ENCODE peak calls at places on chromosomes 2 and 18, in five cellular contexts. I, T, O, R and F are unnamed samples.

GRCh38 chr2:68319397-68320117 is at the start of gene CNRIP1:
- DNase-seq in I (no peak), T (peak; percentile 27), O (peak; percentile 64), R (peak; percentile 49), F (peak; percentile 72)

GRCh38 chr2:134421556-134422328 is 167.9 kb downstream of the MGAT5 start:
- DNase-seq in I (no peak), T (no peak), O (no peak), R (no peak), F (no peak)

GRCh38 chr18:38369772-38370690 is 804.4 kb upstream of the CELF4 start:
- DNase-seq in I (no peak), T (no peak), O (no peak), R (no peak), F (no peak)

GRCh38 chr2:1081411-1082225 is 131.0 kb downstream of the SNTG2 start:
- DNase-seq in I (no peak), T (no peak), O (no peak), R (no peak), F (no peak)

GRCh38 chr2:25256486-25256875 is 85.2 kb downstream of the DNMT3A start:
- DNase-seq in I (no peak), T (peak; percentile 34), O (no peak), R (no peak), F (no peak)

GRCh38 chr2:164369416-164369815 is 251.9 kb downstream of the GRB14 start:
- DNase-seq in I (no peak), T (no peak), O (no peak), R (no peak), F (no peak)

GRCh38 chr2:10497797-10498251 is 49.7 kb upstream of the ODC1 start:
- DNase-seq in I (peak; percentile 49), T (peak; percentile 78), O (no peak), R (peak; percentile 85), F (peak; percentile 96)

GRCh38 chr2:219155054-219155644 is 5.5 kb downstream of the NHEJ1 start:
- DNase-seq in I (peak; percentile 78), T (peak; percentile 52), O (peak; percentile 24), R (peak; percentile 77), F (peak; percentile 84)

GRCh38 chr2:9998916-9999654 is 44.3 kb upstream of the KLF11 start:
- DNase-seq in I (no peak), T (no peak), O (no peak), R (no peak), F (no peak)

GRCh38 chr2:8440029-8440778 is 241.7 kb upstream of the ID2 start:
- DNase-seq in I (no peak), T (no peak), O (no peak), R (no peak), F (no peak)

DNA sequence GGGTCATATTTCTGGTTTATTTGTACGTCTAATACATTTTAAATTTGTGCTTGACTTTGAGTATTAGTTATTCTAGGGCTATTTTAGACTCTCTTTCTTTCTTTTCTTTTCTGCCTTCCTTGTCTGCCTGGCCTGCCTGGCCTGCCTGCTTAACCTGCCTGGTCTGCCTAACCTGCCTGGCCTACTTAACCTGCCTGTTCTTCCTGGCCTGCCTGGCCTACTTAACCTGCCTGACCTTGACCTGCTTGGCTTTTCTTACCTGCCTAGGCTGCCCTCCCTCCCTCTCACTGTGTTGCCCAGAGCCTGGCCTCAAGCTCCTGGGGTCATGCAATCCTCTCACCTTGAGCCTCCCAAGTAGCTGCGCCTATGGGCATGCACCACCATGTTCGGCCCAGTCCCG is 83.7 kb downstream of the PMAIP1 start:
- DNase-seq in I (no peak), T (no peak), O (no peak), R (no peak), F (no peak)
- TF ChIP-seq MAX in I (no peak), T (no peak), O (no peak), R (no peak), F (no peak)

DNA sequence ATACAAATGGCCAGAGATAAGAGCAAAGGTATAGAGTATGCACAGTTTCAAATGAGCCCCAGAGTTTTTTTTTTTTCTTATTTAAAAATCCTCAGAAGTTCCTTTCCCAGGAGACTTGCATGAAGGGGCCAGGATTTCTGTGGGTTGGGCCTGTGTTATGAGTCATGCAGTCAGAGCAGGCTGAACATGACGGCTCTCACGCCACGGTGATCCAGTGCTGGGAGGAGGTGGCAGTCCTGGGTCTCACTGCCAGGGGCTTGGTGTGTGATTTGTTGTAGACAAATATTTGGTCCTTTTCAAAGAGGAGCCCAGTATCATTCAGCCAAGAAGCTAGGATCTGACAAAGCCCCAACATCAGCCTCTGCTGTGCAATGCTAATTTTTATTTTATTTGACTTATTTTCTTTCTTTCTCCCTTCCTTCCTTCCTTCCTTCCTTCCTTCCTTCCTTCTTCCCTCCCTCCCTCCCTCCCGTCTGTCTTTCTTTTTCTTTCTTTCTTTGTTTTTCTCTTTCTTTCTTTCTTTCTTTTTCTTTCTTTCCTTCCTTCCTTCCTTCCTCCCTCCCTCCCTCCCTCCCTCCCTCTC is 10.4 kb upstream of the KCNE4 start:
- DNase-seq in I (peak; percentile 71), T (peak; percentile 69), O (peak; percentile 20), R (peak; percentile 93), F (peak; percentile 96)
- TF ChIP-seq MAX in I (no peak), T (no peak), O (no peak), R (peak; percentile 49), F (peak; percentile 21)

DNA sequence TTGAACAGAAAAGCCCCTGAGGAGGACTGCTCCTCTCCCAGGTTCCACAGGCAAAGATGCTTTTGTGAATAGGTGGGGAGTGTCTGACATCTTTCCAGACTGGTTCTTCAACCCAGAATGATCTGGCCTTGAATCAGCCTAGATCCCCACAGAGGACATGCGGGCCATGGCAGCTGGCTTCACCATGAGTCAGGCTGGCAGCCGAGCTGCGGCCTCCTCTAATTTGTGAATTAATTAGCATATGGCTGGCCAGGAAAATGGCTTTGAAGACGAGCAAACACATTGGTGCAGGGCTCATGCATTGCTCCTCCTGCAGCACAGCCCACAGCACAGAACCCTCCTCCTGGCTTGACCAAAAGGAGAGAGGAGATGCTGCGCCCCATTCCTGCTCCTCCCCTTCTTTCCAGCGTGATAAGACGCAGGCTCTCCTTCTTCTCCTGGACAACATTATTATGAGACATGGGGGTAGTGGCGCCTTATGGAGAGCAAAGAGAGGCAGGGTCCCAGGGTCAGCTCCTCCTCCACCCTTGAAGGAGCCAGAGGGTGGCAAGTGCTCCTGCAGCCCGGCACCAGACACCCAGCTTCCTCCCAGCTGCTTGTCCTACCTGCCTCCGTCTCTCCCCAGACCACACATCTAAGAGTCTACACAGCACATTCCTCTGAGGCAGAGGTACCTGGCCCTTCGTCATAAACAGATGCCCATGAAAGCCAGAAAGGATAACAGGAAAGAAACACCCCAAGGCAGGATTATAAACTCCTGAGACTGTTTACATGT is 66.7 kb downstream of the EDAR start:
- DNase-seq in I (no peak), T (no peak), O (no peak), R (no peak), F (no peak)
- TF ChIP-seq MAX in I (no peak), T (no peak), O (no peak), R (no peak), F (no peak)

GRCh38 chr2:166550923-166551322 is 56.9 kb upstream of the SCN7A start:
- DNase-seq in I (no peak), T (no peak), O (no peak), R (no peak), F (no peak)
- TF ChIP-seq MAX in I (no peak), T (no peak), O (no peak), R (no peak), F (no peak)

GRCh38 chr2:56088411-56088810 is 95.4 kb upstream of the CCDC85A start:
- DNase-seq in I (no peak), T (no peak), O (no peak), R (no peak), F (no peak)
- TF ChIP-seq MAX in I (no peak), T (no peak), O (no peak), R (no peak), F (no peak)

DNA sequence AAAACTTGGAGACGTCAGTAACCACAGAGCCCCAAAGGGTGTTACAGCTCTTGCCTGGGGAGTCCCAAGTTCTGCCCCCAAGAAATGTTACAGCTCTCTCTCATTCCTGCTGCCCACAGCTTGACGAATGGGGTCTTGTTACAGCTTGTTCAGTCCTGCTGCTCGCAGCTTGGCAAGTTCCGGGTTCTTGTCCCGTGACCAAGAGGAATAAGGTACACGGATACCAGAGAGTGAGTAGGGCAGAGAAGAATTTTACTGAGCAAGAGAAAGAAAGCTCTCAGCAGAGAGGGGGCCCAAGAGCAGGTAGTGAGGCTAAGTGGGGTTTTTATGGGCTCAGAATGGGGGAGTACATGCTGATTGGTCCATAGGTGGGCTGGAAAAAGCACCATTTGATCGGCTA is 27.2 kb downstream of the SLC39A6 start:
- DNase-seq in I (no peak), T (no peak), O (no peak), R (no peak), F (no peak)
- TF ChIP-seq MAX in I (no peak), T (no peak), O (no peak), R (no peak), F (no peak)

DNA sequence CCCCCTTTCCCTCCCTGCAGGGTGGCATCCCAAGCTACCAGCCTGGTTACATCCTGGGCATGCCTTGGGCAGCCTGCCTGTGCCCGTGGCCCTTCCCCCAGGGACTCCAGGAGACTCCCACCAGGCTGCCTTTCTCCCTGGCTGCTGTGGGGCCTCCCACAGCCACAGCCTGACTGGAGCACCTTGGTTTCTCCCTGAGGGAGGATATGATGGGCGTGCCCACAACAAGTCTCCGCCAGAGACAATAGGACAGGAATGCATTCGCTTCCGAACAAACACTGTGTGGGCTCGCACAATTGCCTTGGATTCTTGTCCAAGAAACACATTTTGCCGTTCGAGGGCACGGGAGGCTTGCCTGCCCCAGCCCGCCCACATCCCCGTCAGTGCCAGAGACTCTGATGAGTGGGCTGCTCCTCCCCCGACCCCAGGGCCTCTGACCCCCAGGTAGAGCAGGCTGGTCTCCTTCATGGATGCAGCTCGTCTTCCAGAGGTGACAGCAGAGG is 102.1 kb downstream of the SMAD7 start:
- DNase-seq in I (no peak), T (no peak), O (no peak), R (peak; percentile 46), F (no peak)
- TF ChIP-seq MAX in I (no peak), T (no peak), O (no peak), R (no peak), F (no peak)

GRCh38 chr2:165474621-165475269 is 5.2 kb downstream of the CSRNP3 start:
- DNase-seq in I (no peak), T (no peak), O (no peak), R (no peak), F (no peak)

GRCh38 chr2:165471349-165471975 is 2.0 kb downstream of the CSRNP3 start:
- DNase-seq in I (no peak), T (no peak), O (no peak), R (no peak), F (no peak)

GRCh38 chr2:165470351-165470750 is 853 bp downstream of the CSRNP3 start:
- DNase-seq in I (no peak), T (no peak), O (no peak), R (no peak), F (no peak)

GRCh38 chr2:165475270-165476004 is 5.9 kb downstream of the CSRNP3 start:
- DNase-seq in I (no peak), T (no peak), O (no peak), R (no peak), F (no peak)
- TF ChIP-seq MAX in I (no peak), T (no peak), O (no peak), R (no peak), F (no peak)

DNA sequence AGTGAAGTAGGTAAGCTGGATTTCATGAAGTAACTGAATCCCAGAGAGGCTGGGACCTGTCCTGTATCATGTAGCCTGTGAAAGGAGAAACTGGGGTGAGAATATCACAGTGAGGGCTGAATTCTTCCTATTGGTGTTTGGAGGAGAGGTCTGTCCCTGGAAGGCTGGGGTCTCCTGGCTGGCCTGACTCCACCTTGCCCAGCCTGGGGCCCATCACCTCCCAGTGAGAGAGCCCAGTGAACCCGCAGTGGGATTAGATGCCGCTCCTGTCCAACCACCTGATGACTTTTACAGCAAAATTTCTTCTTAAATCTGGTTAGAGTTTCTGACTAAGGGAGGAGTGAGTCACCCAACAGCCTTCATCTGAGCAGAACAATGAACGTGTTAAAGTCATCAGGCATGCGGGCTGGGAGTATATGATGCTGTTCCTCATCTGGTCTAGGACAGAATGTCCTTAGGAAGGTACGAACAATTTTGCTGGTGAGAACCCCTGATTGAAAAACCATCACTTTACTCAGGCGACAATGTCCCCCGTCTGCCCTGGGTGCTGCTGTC is 152.9 kb downstream of the LPIN1 start:
- DNase-seq in I (no peak), T (peak; percentile 15), O (no peak), R (no peak), F (no peak)
- TF ChIP-seq MAX in I (no peak), T (no peak), O (no peak), R (no peak), F (no peak)